ENCODE peak calls at places on chromosomes 3 and 15, in seven cellular contexts. V, E, K, Q, J, D and O are unnamed samples.
A peak's percentile ranks its signal among the peaks of the same experiment; 100 is the strongest.

GRCh38 chr3:158160958-158161357 is 51.1 kb downstream of the RSRC1 start:
- DNase-seq in V (peak; percentile 86), E (no peak), K (no peak), Q (peak; percentile 79), J (no peak), D (no peak), O (no peak)

GRCh38 chr3:125137432-125138033 is 75.0 kb downstream of the SLC12A8 start:
- DNase-seq in V (peak; percentile 76), E (no peak), K (no peak), Q (peak; percentile 95), J (no peak), D (no peak), O (no peak)

GRCh38 chr3:57756528-57757401 is 656 bp downstream of the SLMAP start:
- DNase-seq in V (peak; percentile 74), E (peak; percentile 73), K (peak; percentile 35), Q (peak; percentile 73), J (peak; percentile 46), D (no peak), O (peak; percentile 65)

GRCh38 chr15:69107025-69107620 is 53.3 kb upstream of the GLCE start:
- DNase-seq in V (peak; percentile 21), E (no peak), K (no peak), Q (no peak), J (no peak), D (no peak), O (no peak)

GRCh38 chr3:89373459-89373858 is 266.0 kb downstream of the EPHA3 start:
- DNase-seq in V (no peak), E (no peak), K (no peak), Q (no peak), J (no peak), D (no peak), O (no peak)

GRCh38 chr3:170734043-170734736 is 135.8 kb downstream of the RPL22L1 start:
- DNase-seq in V (no peak), E (no peak), K (no peak), Q (no peak), J (no peak), D (no peak), O (no peak)

GRCh38 chr3:1082024-1082633 is 10.7 kb upstream of the CNTN6 start:
- DNase-seq in V (peak; percentile 15), E (peak; percentile 33), K (no peak), Q (peak; percentile 64), J (peak; percentile 28), D (no peak), O (peak; percentile 56)

GRCh38 chr3:185151959-185152432 is 864 bp downstream of the C3orf70 start:
- DNase-seq in V (peak; percentile 13), E (no peak), K (peak; percentile 64), Q (no peak), J (no peak), D (no peak), O (no peak)

GRCh38 chr3:29153811-29154210 is 127.1 kb upstream of the RBMS3 start:
- DNase-seq in V (no peak), E (no peak), K (no peak), Q (no peak), J (no peak), D (no peak), O (no peak)

GRCh38 chr3:110292102-110292501 is 779.5 kb upstream of the NECTIN3 start:
- DNase-seq in V (no peak), E (no peak), K (no peak), Q (no peak), J (no peak), D (no peak), O (no peak)

GRCh38 chr3:11185564-11186317 is 31.4 kb downstream of the HRH1 start:
- DNase-seq in V (peak; percentile 96), E (no peak), K (peak; percentile 72), Q (peak; percentile 99), J (peak; percentile 75), D (peak; percentile 62), O (no peak)

GRCh38 chr3:177034850-177035475 is 162.3 kb downstream of the TBL1XR1 start:
- DNase-seq in V (no peak), E (no peak), K (no peak), Q (no peak), J (no peak), D (no peak), O (no peak)

GRCh38 chr3:105626739-105627138 is 242.1 kb downstream of the CBLB start:
- DNase-seq in V (no peak), E (no peak), K (no peak), Q (no peak), J (no peak), D (no peak), O (no peak)

GRCh38 chr3:157793745-157794144 is 290.5 kb upstream of the VEPH1 start:
- DNase-seq in V (no peak), E (peak; percentile 14), K (no peak), Q (no peak), J (no peak), D (no peak), O (no peak)

GRCh38 chr15:26134812-26135211 is 271.7 kb upstream of the ATP10A start:
- DNase-seq in V (no peak), E (no peak), K (no peak), Q (no peak), J (no peak), D (no peak), O (no peak)

GRCh38 chr15:33068007-33068441 is 126.5 kb downstream of the FMN1 start:
- DNase-seq in V (no peak), E (peak; percentile 42), K (peak; percentile 56), Q (no peak), J (peak; percentile 87), D (no peak), O (peak; percentile 20)

GRCh38 chr3:27930052-27930602 is 208.0 kb upstream of the EOMES start:
- DNase-seq in V (no peak), E (no peak), K (no peak), Q (no peak), J (no peak), D (no peak), O (no peak)

GRCh38 chr3:95926904-95927501 is 887.4 kb upstream of the EPHA6 start:
- DNase-seq in V (no peak), E (no peak), K (no peak), Q (no peak), J (no peak), D (no peak), O (no peak)

GRCh38 chr3:159139326-159139725 is 337.5 kb downstream of the MFSD1 start:
- DNase-seq in V (no peak), E (no peak), K (no peak), Q (no peak), J (no peak), D (no peak), O (no peak)

GRCh38 chr3:98702166-98702565 is 61.0 kb upstream of the ST3GAL6 start:
- DNase-seq in V (peak; percentile 55), E (no peak), K (no peak), Q (peak; percentile 26), J (no peak), D (no peak), O (no peak)

DNA sequence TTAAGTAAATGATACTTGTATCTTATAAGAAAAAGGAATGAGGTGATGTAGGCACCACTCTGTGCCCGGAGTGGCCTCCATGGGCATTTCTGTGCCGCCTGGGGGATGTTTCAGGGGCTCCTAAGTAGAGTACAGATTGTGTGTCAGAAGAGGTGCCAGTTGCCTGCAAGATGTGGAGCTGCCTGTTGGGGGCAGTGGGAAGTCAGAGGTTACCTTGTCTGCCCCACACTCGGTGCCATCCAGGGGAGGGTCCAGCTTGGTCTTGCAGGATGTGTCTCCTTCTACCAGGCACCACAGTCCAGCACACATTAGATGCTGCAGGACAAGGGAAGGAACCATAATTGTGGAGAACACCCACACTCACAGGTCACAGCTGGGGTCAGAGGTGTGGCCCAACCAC is 208.8 kb downstream of the ADAMTS17 start:
- DNase-seq in V (no peak), E (no peak), K (no peak), Q (no peak), J (no peak), D (no peak), O (no peak)
- TF ChIP-seq CTCF in V (no peak), E (no peak), K (no peak), Q (no peak), J (no peak), D (no peak), O (no peak)

GRCh38 chr15:84634228-84634837 is 19.8 kb downstream of the WDR73 start:
- DNase-seq in V (no peak), E (no peak), K (no peak), Q (peak; percentile 15), J (no peak), D (no peak), O (no peak)

GRCh38 chr15:84633311-84634227 is 20.5 kb downstream of the WDR73 start:
- DNase-seq in V (peak; percentile 67), E (peak; percentile 81), K (peak; percentile 76), Q (peak; percentile 64), J (peak; percentile 77), D (peak; percentile 46), O (peak; percentile 72)

GRCh38 chr15:84643838-84644237 is 10.2 kb downstream of the WDR73 start:
- DNase-seq in V (no peak), E (no peak), K (no peak), Q (no peak), J (no peak), D (no peak), O (no peak)

DNA sequence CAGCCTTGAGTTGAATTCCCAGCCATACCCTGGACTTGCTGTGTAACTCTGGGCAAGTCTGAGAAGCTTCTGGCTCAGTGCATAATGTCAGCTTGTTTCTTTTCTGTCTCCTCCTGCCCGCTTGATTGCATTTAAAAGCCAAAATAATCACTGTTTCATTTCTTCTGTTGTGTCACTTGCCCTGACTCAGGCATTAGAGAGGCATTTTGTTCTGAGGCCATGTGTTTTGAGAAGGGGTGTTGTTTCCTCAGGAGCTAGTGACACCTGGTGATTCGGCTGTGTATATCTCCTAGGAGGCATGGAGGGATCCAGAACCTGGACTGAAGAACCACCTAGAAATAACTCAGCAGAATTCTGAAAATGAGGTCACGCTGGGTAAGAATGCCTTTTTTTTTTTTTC is 16.0 kb downstream of the WDR73 start:
- DNase-seq in V (peak; percentile 22), E (no peak), K (no peak), Q (peak; percentile 46), J (no peak), D (no peak), O (no peak)
- TF ChIP-seq CTCF in V (peak; percentile 5), E (no peak), K (no peak), Q (no peak), J (no peak), D (no peak), O (no peak)

GRCh38 chr3:73768594-73769308 is 144.0 kb upstream of the PDZRN3 start:
- DNase-seq in V (peak; percentile 19), E (peak; percentile 22), K (no peak), Q (peak; percentile 70), J (no peak), D (no peak), O (no peak)
- TF ChIP-seq CTCF in V (peak; percentile 35), E (peak; percentile 52), K (no peak), Q (no peak), J (no peak), D (no peak), O (no peak)

DNA sequence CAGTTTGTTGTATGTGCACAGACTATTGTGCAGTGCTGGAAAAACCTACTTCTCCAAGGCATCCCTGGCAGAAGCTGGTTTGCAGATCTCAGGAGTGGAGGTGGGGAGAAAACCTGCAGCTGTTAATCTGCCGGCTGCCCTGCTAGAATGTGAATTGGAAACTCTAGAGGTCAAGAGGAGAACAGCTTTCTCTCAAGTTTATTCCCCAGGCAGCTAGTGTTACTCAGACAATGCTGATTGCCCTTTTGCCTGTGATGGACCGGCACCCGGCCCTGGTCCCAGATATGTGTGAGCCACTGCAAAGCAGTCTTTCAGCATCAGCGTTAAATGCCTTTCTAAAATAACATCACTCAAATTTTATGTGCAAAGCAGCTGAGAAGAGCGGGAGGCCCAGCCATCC is 129.7 kb upstream of the TPM1 start:
- DNase-seq in V (no peak), E (no peak), K (no peak), Q (no peak), J (no peak), D (no peak), O (peak; percentile 20)
- TF ChIP-seq CTCF in V (no peak), E (peak; percentile 24), K (peak; percentile 22), Q (peak; percentile 4), J (no peak), D (no peak), O (peak; percentile 10)

GRCh38 chr3:119810018-119810435 is 28.1 kb downstream of the NR1I2 start:
- DNase-seq in V (peak; percentile 18), E (no peak), K (peak; percentile 23), Q (peak; percentile 16), J (peak; percentile 34), D (no peak), O (no peak)
- TF ChIP-seq CTCF in V (no peak), E (no peak), K (peak; percentile 36), Q (no peak), J (no peak), D (no peak), O (no peak)